ENCODE peak calls at places on chromosomes 6 and 20, in ten cellular contexts. One of them, this sample, is unnamed.

GRCh38 chr6:26006086-26006939 is 43.7 kb downstream of the TRIM38 start:
- DNase-seq in anterior cingulate cortex: no peak
- DNase-seq in GM23248: no peak
- DNase-seq in CD14-positive monocyte: no peak
- DNase-seq in mesendoderm: no peak
- DNase-seq in retinal pigment epithelial cell: no peak
- DNase-seq in fibroblast of pulmonary artery: no peak
- DNase-seq in activated naive CD8-positive, alpha-beta T cell treated with anti-CD3 and anti-CD28 coated beads, Interleukin-2, amount 50 U/mL, for 24 hours: no peak
- DNase-seq in HTR-8/SVneo: no peak
- DNase-seq in fibroblast of lung: no peak
- DNase-seq in this sample: no peak

GRCh38 chr6:20310185-20310584 is 91.5 kb upstream of the E2F3 start:
- DNase-seq in GM23248: no peak
- DNase-seq in HTR-8/SVneo: no peak
- DNase-seq in anterior cingulate cortex: no peak
- DNase-seq in CD14-positive monocyte: no peak
- DNase-seq in activated naive CD8-positive, alpha-beta T cell treated with anti-CD3 and anti-CD28 coated beads, Interleukin-2, amount 50 U/mL, for 24 hours: no peak
- DNase-seq in fibroblast of pulmonary artery: no peak
- DNase-seq in mesendoderm: no peak
- DNase-seq in retinal pigment epithelial cell: no peak
- DNase-seq in fibroblast of lung: no peak
- DNase-seq in this sample: no peak

GRCh38 chr6:27188885-27189418 is 58.5 kb upstream of the PRSS16 start:
- DNase-seq in anterior cingulate cortex: peak
- DNase-seq in GM23248: peak
- DNase-seq in CD14-positive monocyte: no peak
- DNase-seq in fibroblast of pulmonary artery: peak
- DNase-seq in HTR-8/SVneo: peak
- DNase-seq in retinal pigment epithelial cell: peak
- DNase-seq in activated naive CD8-positive, alpha-beta T cell treated with anti-CD3 and anti-CD28 coated beads, Interleukin-2, amount 50 U/mL, for 24 hours: peak
- DNase-seq in fibroblast of lung: peak
- DNase-seq in mesendoderm: peak
- DNase-seq in this sample: peak

GRCh38 chr6:42297661-42298060 is 80.0 kb upstream of the MRPS10 start:
- DNase-seq in fibroblast of pulmonary artery: no peak
- DNase-seq in fibroblast of lung: no peak
- DNase-seq in HTR-8/SVneo: no peak
- DNase-seq in mesendoderm: no peak
- DNase-seq in retinal pigment epithelial cell: no peak
- DNase-seq in CD14-positive monocyte: no peak
- DNase-seq in anterior cingulate cortex: no peak
- DNase-seq in GM23248: no peak
- DNase-seq in activated naive CD8-positive, alpha-beta T cell treated with anti-CD3 and anti-CD28 coated beads, Interleukin-2, amount 50 U/mL, for 24 hours: no peak
- DNase-seq in this sample: no peak

GRCh38 chr6:25883536-25883935 is 9.5 kb upstream of the SLC17A3 start:
- DNase-seq in fibroblast of lung: peak
- DNase-seq in retinal pigment epithelial cell: no peak
- DNase-seq in CD14-positive monocyte: no peak
- DNase-seq in fibroblast of pulmonary artery: peak
- DNase-seq in mesendoderm: no peak
- DNase-seq in HTR-8/SVneo: peak
- DNase-seq in activated naive CD8-positive, alpha-beta T cell treated with anti-CD3 and anti-CD28 coated beads, Interleukin-2, amount 50 U/mL, for 24 hours: no peak
- DNase-seq in GM23248: peak
- DNase-seq in anterior cingulate cortex: no peak
- DNase-seq in this sample: no peak

GRCh38 chr6:45807610-45808009 is 208.1 kb downstream of the CLIC5 start:
- DNase-seq in fibroblast of lung: no peak
- DNase-seq in retinal pigment epithelial cell: no peak
- DNase-seq in CD14-positive monocyte: no peak
- DNase-seq in activated naive CD8-positive, alpha-beta T cell treated with anti-CD3 and anti-CD28 coated beads, Interleukin-2, amount 50 U/mL, for 24 hours: no peak
- DNase-seq in mesendoderm: no peak
- DNase-seq in fibroblast of pulmonary artery: no peak
- DNase-seq in anterior cingulate cortex: no peak
- DNase-seq in GM23248: no peak
- DNase-seq in HTR-8/SVneo: no peak
- DNase-seq in this sample: no peak

GRCh38 chr20:64196831-64197418 is 32.7 kb downstream of the MYT1 start:
- DNase-seq in anterior cingulate cortex: no peak
- DNase-seq in mesendoderm: no peak
- DNase-seq in HTR-8/SVneo: no peak
- DNase-seq in GM23248: no peak
- DNase-seq in fibroblast of lung: no peak
- DNase-seq in activated naive CD8-positive, alpha-beta T cell treated with anti-CD3 and anti-CD28 coated beads, Interleukin-2, amount 50 U/mL, for 24 hours: no peak
- DNase-seq in retinal pigment epithelial cell: no peak
- DNase-seq in fibroblast of pulmonary artery: no peak
- DNase-seq in CD14-positive monocyte: no peak
- DNase-seq in this sample: no peak

GRCh38 chr6:46655803-46656202 is 3.0 kb downstream of the SLC25A27 start:
- DNase-seq in mesendoderm: peak
- DNase-seq in anterior cingulate cortex: no peak
- DNase-seq in GM23248: no peak
- DNase-seq in activated naive CD8-positive, alpha-beta T cell treated with anti-CD3 and anti-CD28 coated beads, Interleukin-2, amount 50 U/mL, for 24 hours: no peak
- DNase-seq in HTR-8/SVneo: no peak
- DNase-seq in fibroblast of lung: no peak
- DNase-seq in CD14-positive monocyte: no peak
- DNase-seq in fibroblast of pulmonary artery: no peak
- DNase-seq in retinal pigment epithelial cell: no peak
- DNase-seq in this sample: no peak

GRCh38 chr6:151241853-151242252 is 2.1 kb downstream of the AKAP12 start:
- DNase-seq in mesendoderm: no peak
- DNase-seq in fibroblast of lung: no peak
- DNase-seq in CD14-positive monocyte: no peak
- DNase-seq in retinal pigment epithelial cell: no peak
- DNase-seq in fibroblast of pulmonary artery: no peak
- DNase-seq in activated naive CD8-positive, alpha-beta T cell treated with anti-CD3 and anti-CD28 coated beads, Interleukin-2, amount 50 U/mL, for 24 hours: no peak
- DNase-seq in GM23248: no peak
- DNase-seq in anterior cingulate cortex: no peak
- DNase-seq in HTR-8/SVneo: no peak
- DNase-seq in this sample: no peak

GRCh38 chr20:47751449-47751848 is 33.8 kb downstream of the SULF2 start:
- DNase-seq in GM23248: no peak
- DNase-seq in mesendoderm: no peak
- DNase-seq in activated naive CD8-positive, alpha-beta T cell treated with anti-CD3 and anti-CD28 coated beads, Interleukin-2, amount 50 U/mL, for 24 hours: no peak
- DNase-seq in fibroblast of lung: no peak
- DNase-seq in CD14-positive monocyte: no peak
- DNase-seq in anterior cingulate cortex: no peak
- DNase-seq in HTR-8/SVneo: no peak
- DNase-seq in retinal pigment epithelial cell: no peak
- DNase-seq in fibroblast of pulmonary artery: no peak
- DNase-seq in this sample: no peak